ENCODE peak calls at places on chromosomes 5 and 9, in eight cellular contexts. V is omental fat pad, Q is NCI-H1694, H is midbrain, Y is psoas muscle, U is OCI-LY7, D is iris pigment epithelial cell, N is Right ventricle myocardium superior. W is an unnamed sample.

GRCh38 chr9:136225748-136226679 is 19.6 kb downstream of the QSOX2 start:
- DNase-seq in V (peak), Q (no peak), H (no peak), Y (peak), U (peak), D (peak), N (peak), W (no peak)

GRCh38 chr5:98768160-98769005 is 5.1 kb upstream of the RGMB start:
- DNase-seq in V (peak), Q (peak), H (peak), Y (peak), U (peak), D (peak), N (no peak), W (no peak)

GRCh38 chr5:132641241-132641723 is 16.7 kb upstream of the IL13 start:
- DNase-seq in V (no peak), Q (no peak), H (no peak), Y (no peak), U (no peak), D (no peak), N (no peak), W (no peak)

GRCh38 chr9:77177894-77178794 is 810 bp downstream of the VPS13A start:
- DNase-seq in V (no peak), Q (no peak), H (peak), Y (peak), U (peak), D (peak), N (peak), W (no peak)

GRCh38 chr5:15387931-15388330 is 112.0 kb upstream of the FBXL7 start:
- DNase-seq in V (no peak), Q (no peak), H (no peak), Y (no peak), U (no peak), D (no peak), N (no peak), W (no peak)

GRCh38 chr9:126386088-126386487 is 59.5 kb downstream of the MVB12B start:
- DNase-seq in V (no peak), Q (no peak), H (peak), Y (no peak), U (peak), D (peak), N (no peak), W (peak)

GRCh38 chr5:150301170-150301505 is 1.6 kb downstream of the ARSI start:
- DNase-seq in V (no peak), Q (no peak), H (no peak), Y (no peak), U (no peak), D (no peak), N (no peak), W (no peak)

GRCh38 chr9:124768778-124769350 is 2.2 kb downstream of the NR6A1 start:
- DNase-seq in V (no peak), Q (no peak), H (no peak), Y (no peak), U (no peak), D (no peak), N (peak), W (no peak)

GRCh38 chr5:64594601-64595518 is 89.0 kb downstream of the RGS7BP start:
- DNase-seq in V (no peak), Q (no peak), H (no peak), Y (no peak), U (peak), D (no peak), N (no peak), W (no peak)

GRCh38 chr5:16673241-16673998 is 56.6 kb upstream of the RETREG1 start:
- DNase-seq in V (no peak), Q (no peak), H (no peak), Y (no peak), U (no peak), D (no peak), N (no peak), W (no peak)

GRCh38 chr5:154421868-154422267 is 23.9 kb upstream of the SAP30L start:
- DNase-seq in V (no peak), Q (peak), H (no peak), Y (no peak), U (peak), D (peak), N (no peak), W (no peak)

GRCh38 chr5:95843733-95844223 is 21.3 kb upstream of the GLRX start:
- DNase-seq in V (no peak), Q (no peak), H (no peak), Y (peak), U (no peak), D (peak), N (no peak), W (peak)

GRCh38 chr5:34491251-34491620 is 164.9 kb upstream of the RAI14 start:
- DNase-seq in V (no peak), Q (no peak), H (no peak), Y (no peak), U (no peak), D (no peak), N (no peak), W (no peak)

GRCh38 chr9:128729302-128729701 is 5.4 kb upstream of the ZDHHC12 start:
- DNase-seq in V (no peak), Q (peak), H (no peak), Y (no peak), U (no peak), D (no peak), N (no peak), W (no peak)

GRCh38 chr5:90553711-90554110 is 4.9 kb upstream of the ADGRV1 start:
- DNase-seq in V (no peak), Q (no peak), H (no peak), Y (no peak), U (no peak), D (no peak), N (no peak), W (no peak)

GRCh38 chr9:21904776-21905175 is 89.4 kb downstream of the CDKN2A start:
- DNase-seq in V (no peak), Q (no peak), H (no peak), Y (no peak), U (peak), D (peak), N (no peak), W (no peak)

GRCh38 chr5:14231156-14231555 is 88.0 kb downstream of the TRIO start:
- DNase-seq in V (no peak), Q (no peak), H (no peak), Y (no peak), U (no peak), D (no peak), N (no peak), W (no peak)

GRCh38 chr5:173997331-173997730 is 8.4 kb downstream of the C5orf47 start:
- DNase-seq in V (no peak), Q (no peak), H (no peak), Y (no peak), U (no peak), D (no peak), N (no peak), W (no peak)

GRCh38 chr9:70079364-70080103 is 35.9 kb downstream of the MAMDC2 start:
- DNase-seq in V (no peak), Q (no peak), H (no peak), Y (no peak), U (no peak), D (peak), N (no peak), W (no peak)

GRCh38 chr9:123072407-123072995 is 39.0 kb downstream of the GPR21 start:
- DNase-seq in V (no peak), Q (no peak), H (no peak), Y (no peak), U (no peak), D (no peak), N (no peak), W (no peak)

GRCh38 chr5:32500206-32500605 is 55.7 kb upstream of the ZFR start:
- DNase-seq in V (no peak), Q (no peak), H (no peak), Y (no peak), U (no peak), D (no peak), N (no peak), W (no peak)

GRCh38 chr9:98792096-98792490 is 4.3 kb downstream of the ANKS6 start:
- DNase-seq in V (no peak), Q (no peak), H (no peak), Y (no peak), U (no peak), D (no peak), N (no peak), W (peak)

GRCh38 chr9:119968837-119969707 is 599.8 kb upstream of the BRINP1 start:
- DNase-seq in V (peak), Q (peak), H (peak), Y (peak), U (peak), D (peak), N (peak), W (peak)

GRCh38 chr9:72588336-72588735 is 66.9 kb downstream of the TMC1 start:
- DNase-seq in V (no peak), Q (no peak), H (peak), Y (no peak), U (no peak), D (no peak), N (no peak), W (no peak)

GRCh38 chr9:17082343-17082742 is 52.5 kb upstream of the CNTLN start:
- DNase-seq in V (no peak), Q (no peak), H (no peak), Y (no peak), U (no peak), D (peak), N (no peak), W (no peak)

GRCh38 chr9:20264896-20265295 is 357.4 kb downstream of the MLLT3 start:
- DNase-seq in V (no peak), Q (no peak), H (no peak), Y (no peak), U (no peak), D (no peak), N (no peak), W (no peak)